ENCODE peak calls at places on chromosomes 7 and 10, in four cellular contexts. Z is IMR-90, Y is mammary epithelial cell, R is HCT116. D is an unnamed sample.

GRCh38 chr10:21534611-21535493 is 820 bp downstream of the MLLT10 start:
- DNase-seq in Z (peak), Y (peak), R (no peak), D (no peak)

GRCh38 chr7:64313740-64314491 is at the start of gene ZNF736:
- DNase-seq in Z (peak), Y (peak), R (no peak), D (no peak)

GRCh38 chr7:28542410-28542809 is 130.1 kb downstream of the CREB5 start:
- DNase-seq in Z (no peak), Y (no peak), R (no peak), D (no peak)

GRCh38 chr7:159008055-159008405 is 136.6 kb downstream of the VIPR2 start:
- DNase-seq in Z (no peak), Y (no peak), R (no peak), D (no peak)

GRCh38 chr10:69644658-69645295 is 14.7 kb downstream of the FAM241B start:
- DNase-seq in Z (peak), Y (peak), R (peak), D (no peak)

GRCh38 chr7:24660541-24660940 is 87.3 kb downstream of the PALS2 start:
- DNase-seq in Z (peak), Y (no peak), R (no peak), D (no peak)

GRCh38 chr7:13879994-13880686 is 109.3 kb downstream of the ETV1 start:
- DNase-seq in Z (peak), Y (peak), R (peak), D (peak)

GRCh38 chr7:92503767-92504166 is 24.6 kb downstream of the PEX1 start:
- DNase-seq in Z (no peak), Y (no peak), R (no peak), D (no peak)

GRCh38 chr10:124650820-124651401 is 93.3 kb downstream of the FAM53B start:
- DNase-seq in Z (no peak), Y (no peak), R (no peak), D (no peak)

GRCh38 chr7:33895025-33895804 is 10.1 kb upstream of the BMPER start:
- DNase-seq in Z (peak), Y (peak), R (peak), D (no peak)

GRCh38 chr7:102991077-102991539 is 78.3 kb downstream of the LRRC17 start:
- DNase-seq in Z (no peak), Y (peak), R (no peak), D (no peak)

GRCh38 chr7:74489997-74490396 is 36.3 kb downstream of the GTF2IRD1 start:
- DNase-seq in Z (no peak), Y (no peak), R (no peak), D (no peak)

GRCh38 chr7:69757990-69758430 is 159.7 kb downstream of the AUTS2 start:
- DNase-seq in Z (no peak), Y (no peak), R (no peak), D (no peak)

GRCh38 chr7:132435016-132435990 is 141.0 kb downstream of the PLXNA4 start:
- DNase-seq in Z (no peak), Y (no peak), R (no peak), D (no peak)

GRCh38 chr7:137007001-137007725 is 138.7 kb downstream of the CHRM2 start:
- DNase-seq in Z (peak), Y (no peak), R (no peak), D (no peak)

GRCh38 chr7:134778941-134779740 is at the start of gene CALD1:
- DNase-seq in Z (peak), Y (peak), R (peak), D (peak)

GRCh38 chr10:12400266-12400931 is 51.1 kb downstream of the CAMK1D start:
- DNase-seq in Z (peak), Y (no peak), R (no peak), D (no peak)

GRCh38 chr10:47413531-47414226 is 29.6 kb upstream of the ZNF488 start:
- DNase-seq in Z (no peak), Y (no peak), R (no peak), D (no peak)

GRCh38 chr10:10438335-10439123 is 579.1 kb upstream of the CELF2 start:
- DNase-seq in Z (peak), Y (no peak), R (no peak), D (no peak)

GRCh38 chr7:156220078-156220605 is 407.9 kb upstream of the SHH start:
- DNase-seq in Z (no peak), Y (no peak), R (no peak), D (no peak)

GRCh38 chr10:42112331-42113157 is 525.8 kb downstream of the ZNF33B start:
- DNase-seq in Z (no peak), Y (no peak), R (no peak), D (no peak)

GRCh38 chr10:54909165-54909564 is 108.1 kb upstream of the PCDH15 start:
- DNase-seq in Z (no peak), Y (no peak), R (no peak), D (no peak)

GRCh38 chr10:101063162-101063525 is 1.4 kb downstream of the KAZALD1 start:
- DNase-seq in Z (no peak), Y (no peak), R (no peak), D (no peak)

GRCh38 chr10:126474031-126474430 is 85.8 kb upstream of the ADAM12 start:
- DNase-seq in Z (no peak), Y (no peak), R (no peak), D (no peak)

GRCh38 chr7:33040803-33041516 is 21.6 kb downstream of the NT5C3A start:
- DNase-seq in Z (peak), Y (peak), R (no peak), D (peak)

GRCh38 chr7:73852500-73852899 is 8.5 kb upstream of the TMEM270 start:
- DNase-seq in Z (no peak), Y (no peak), R (no peak), D (no peak)

GRCh38 chr10:132541129-132541528 is 3.5 kb downstream of the INPP5A start:
- DNase-seq in Z (no peak), Y (no peak), R (no peak), D (no peak)

GRCh38 chr7:139034855-139035587 is 821 bp downstream of the ZC3HAV1L start:
- DNase-seq in Z (peak), Y (peak), R (no peak), D (no peak)
- H3K27ac ChIP-seq in Z (peak), Y (peak), R (peak), D (peak)

GRCh38 chr7:39735903-39736302 is 112.5 kb downstream of the RALA start:
- DNase-seq in Z (peak), Y (no peak), R (no peak), D (no peak)
- H3K4me2 ChIP-seq in Z (peak), Y (no peak), R (no peak), D (peak)

DNA sequence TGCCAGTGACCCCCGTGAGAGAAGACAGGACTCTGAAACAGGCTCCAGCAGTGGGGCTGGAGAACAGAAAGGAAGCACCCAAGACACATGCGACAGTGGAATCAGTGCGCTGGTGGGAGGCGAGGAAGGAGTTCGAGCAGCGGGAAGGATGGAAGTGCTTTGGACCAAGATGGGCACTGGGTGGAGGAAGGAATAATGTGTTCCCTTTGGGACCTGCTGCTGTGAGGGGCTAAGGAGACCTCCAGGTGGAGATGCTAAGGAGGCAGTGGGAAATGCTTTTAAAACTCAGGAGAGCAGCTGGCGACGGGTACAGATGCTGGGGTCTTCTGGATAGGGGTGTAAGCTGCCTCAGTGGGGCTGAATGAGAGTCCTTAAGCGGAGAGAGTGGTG is 109.7 kb upstream of the ANLN start:
- DNase-seq in Z (no peak), Y (no peak), R (no peak), D (no peak)
- H3K27ac ChIP-seq in Z (no peak), Y (no peak), R (no peak), D (no peak)

DNA sequence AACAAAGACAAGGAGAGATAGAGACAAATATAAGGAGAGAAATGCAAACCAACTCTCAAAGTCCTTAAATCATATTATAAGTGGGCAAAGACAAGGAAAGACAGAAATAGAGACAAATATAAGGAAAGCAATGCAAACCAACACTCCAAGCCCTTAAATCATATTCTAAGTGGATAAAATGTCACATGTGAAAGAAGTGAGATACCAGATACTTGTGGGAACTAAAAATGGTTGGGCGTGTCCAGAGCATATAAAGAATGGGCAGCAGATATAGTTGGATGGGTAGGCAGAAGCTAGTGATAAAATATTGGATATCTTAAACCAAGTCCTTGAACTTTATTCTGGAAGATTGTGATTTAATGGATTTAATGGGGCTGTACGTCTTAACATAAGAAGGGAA is 1065.3 kb upstream of the C7orf33 start:
- DNase-seq in Z (no peak), Y (no peak), R (no peak), D (no peak)
- H3K4me2 ChIP-seq in Z (no peak), Y (no peak), R (no peak), D (no peak)

GRCh38 chr10:5958680-5959079 is 18.7 kb downstream of the IL15RA start:
- DNase-seq in Z (peak), Y (no peak), R (no peak), D (no peak)
- H3K27ac ChIP-seq in Z (peak), Y (no peak), R (no peak), D (no peak)

DNA sequence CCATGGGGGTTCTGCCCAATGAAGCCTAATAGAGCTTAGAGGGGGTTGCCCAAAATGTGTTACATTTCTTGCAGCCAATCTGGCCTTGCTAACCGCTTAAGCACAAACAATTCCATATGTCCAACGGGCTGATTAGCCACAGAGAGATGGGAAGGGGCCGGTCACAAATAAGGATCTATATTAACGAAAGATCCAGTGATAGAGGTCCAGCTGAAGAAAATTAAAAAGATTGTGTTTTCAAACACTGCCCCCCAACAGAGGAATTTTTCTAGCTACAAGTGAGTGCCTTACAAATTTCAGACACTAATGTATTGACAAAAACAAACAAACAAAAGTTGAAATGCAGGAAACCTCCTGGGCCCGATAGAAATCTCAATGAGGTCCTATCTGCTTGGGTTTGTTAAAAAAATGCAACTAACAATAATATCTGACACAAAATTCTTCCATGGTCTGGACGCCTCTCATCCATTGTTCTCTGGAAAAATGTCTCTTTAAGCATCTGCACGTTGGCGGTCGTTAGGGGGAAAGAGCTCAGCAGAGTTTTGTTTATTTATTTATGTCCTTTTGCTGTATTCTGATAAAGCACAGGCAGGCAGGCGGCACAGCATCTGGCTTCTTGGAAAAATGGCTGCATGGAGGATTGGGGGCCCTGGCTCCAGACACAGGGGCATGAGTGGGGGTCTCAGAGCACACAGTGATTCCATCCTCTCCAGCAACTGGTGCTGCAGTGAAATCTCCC is 402.0 kb downstream of the RPS24 start:
- DNase-seq in Z (no peak), Y (no peak), R (no peak), D (no peak)
- H3K4me2 ChIP-seq in Z (no peak), Y (no peak), R (no peak), D (no peak)